ENCODE peak calls at places on chromosomes 3 and 15, in eight cellular contexts. O, Z, P, D, A, S, B and I are unnamed samples.

GRCh38 chr15:76994001-76994400 is 925 bp upstream of the PSTPIP1 start:
- DNase-seq in B (no peak), Z (peak), P (peak), O (no peak), D (peak), S (peak), A (no peak), I (peak)

GRCh38 chr3:13420051-13420816 is at the start of gene NUP210:
- DNase-seq in D (peak), B (no peak), S (peak), A (no peak), P (no peak), Z (peak), O (no peak), I (peak)

GRCh38 chr3:97037294-97037943 is 223.0 kb downstream of the EPHA6 start:
- DNase-seq in D (no peak), A (no peak), S (no peak), Z (no peak), B (no peak), O (no peak), P (no peak), I (no peak)

GRCh38 chr3:156631323-156631722 is 43.1 kb upstream of the TIPARP start:
- DNase-seq in B (no peak), P (no peak), D (no peak), O (no peak), S (no peak), Z (no peak), A (no peak), I (no peak)

GRCh38 chr15:98321916-98322315 is 326.4 kb upstream of the IGF1R start:
- DNase-seq in O (no peak), A (no peak), D (peak), B (no peak), Z (no peak), P (no peak), S (no peak), I (no peak)

GRCh38 chr15:88904808-88905327 is 8.3 kb downstream of the MFGE8 start:
- DNase-seq in Z (peak), D (peak), P (peak), O (peak), S (peak), B (no peak), A (peak), I (peak)

GRCh38 chr3:152574461-152575079 is 260.4 kb upstream of the P2RY1 start:
- DNase-seq in D (peak), P (peak), O (peak), B (peak), Z (peak), S (peak), A (peak), I (peak)

GRCh38 chr3:12638105-12638504 is 25.8 kb downstream of the RAF1 start:
- DNase-seq in P (no peak), B (peak), S (no peak), Z (no peak), A (peak), D (no peak), O (no peak), I (no peak)

GRCh38 chr3:125054436-125055164 is 1.2 kb downstream of the HEG1 start:
- DNase-seq in S (no peak), O (peak), Z (no peak), D (peak), B (peak), A (peak), P (no peak), I (no peak)

GRCh38 chr3:165254812-165255211 is 58.6 kb upstream of the SLITRK3 start:
- DNase-seq in P (no peak), O (no peak), B (peak), S (no peak), A (peak), Z (no peak), D (peak), I (no peak)

GRCh38 chr15:60773893-60774292 is 295.0 kb upstream of the ICE2 start:
- DNase-seq in D (no peak), B (peak), S (no peak), O (no peak), P (no peak), Z (no peak), A (no peak), I (no peak)

GRCh38 chr3:171326717-171327440 is 133.3 kb downstream of the TNIK start:
- DNase-seq in P (no peak), O (no peak), A (no peak), D (no peak), Z (no peak), B (no peak), S (no peak), I (no peak)

GRCh38 chr3:194556086-194557056 is 69.6 kb upstream of the ATP13A3 start:
- DNase-seq in O (no peak), D (no peak), S (no peak), A (peak), B (peak), Z (no peak), P (no peak), I (no peak)

GRCh38 chr3:161990036-161990435 is 493.4 kb downstream of the OTOL1 start:
- DNase-seq in S (no peak), P (no peak), Z (no peak), A (no peak), D (no peak), O (no peak), B (no peak), I (no peak)

GRCh38 chr3:177589921-177590336 is 392.6 kb upstream of the TBL1XR1 start:
- DNase-seq in D (peak), B (peak), A (peak), Z (no peak), S (no peak), O (peak), P (no peak), I (no peak)